ENCODE peak calls at places on chromosomes 5 and 9, in nine cellular contexts. U is stomach; A is head of caudate nucleus; I is choroid plexus epithelial cell; W is OCI-LY7; F is M059J; E is activated naive CD4-positive, alpha-beta T cell; C is COR-L47; S is activated naive CD8-positive, alpha-beta T cell treated with anti-CD3 and anti-CD28 coated beads, Interleukin-2, amount 10 ng/mL, durations not matched to agents 7 days and 5 days. Q is an unnamed sample.

GRCh38 chr9:115758441-115758840 is 395.1 kb upstream of the PAPPA start:
- DNase-seq in F (no peak), C (no peak), I (no peak), W (no peak), U (no peak), E (no peak), A (no peak), S (no peak), Q (no peak)

GRCh38 chr5:36164461-36164860 is 12.6 kb downstream of the SKP2 start:
- DNase-seq in W (no peak), I (no peak), F (no peak), A (no peak), S (no peak), U (no peak), E (no peak), C (no peak), Q (peak)

GRCh38 chr5:42858031-42858643 is 46.4 kb upstream of the SELENOP start:
- DNase-seq in F (no peak), I (no peak), S (no peak), W (no peak), U (no peak), A (peak), C (no peak), E (no peak), Q (no peak)

GRCh38 chr9:97388721-97389238 is 23.1 kb upstream of the TDRD7 start:
- DNase-seq in A (no peak), E (no peak), F (peak), I (no peak), C (no peak), W (no peak), U (no peak), S (no peak), Q (peak)

GRCh38 chr5:173710528-173710927 is 94.1 kb upstream of the BOD1 start:
- DNase-seq in C (no peak), I (no peak), S (no peak), E (no peak), U (no peak), F (no peak), W (no peak), A (no peak), Q (no peak)

GRCh38 chr5:16934123-16934522 is 2.0 kb downstream of the MYO10 start:
- DNase-seq in E (no peak), A (peak), F (peak), C (peak), S (peak), U (peak), I (peak), W (peak), Q (no peak)

GRCh38 chr5:124670672-124671592 is 75.5 kb downstream of the ZNF608 start:
- DNase-seq in F (no peak), W (no peak), U (no peak), E (no peak), C (peak), S (no peak), A (no peak), I (peak), Q (no peak)

GRCh38 chr9:83238871-83239624 is 176.1 kb upstream of the RASEF start:
- DNase-seq in F (peak), U (no peak), I (peak), E (no peak), A (no peak), C (no peak), S (no peak), W (no peak), Q (no peak)

GRCh38 chr5:98975223-98975622 is 46.4 kb upstream of the CHD1 start:
- DNase-seq in F (peak), W (no peak), S (no peak), I (peak), U (no peak), C (no peak), A (no peak), E (no peak), Q (no peak)

GRCh38 chr9:136090060-136090735 is 4.9 kb downstream of the NACC2 start:
- DNase-seq in C (no peak), A (no peak), I (no peak), F (no peak), U (no peak), S (no peak), E (no peak), W (no peak), Q (no peak)

GRCh38 chr9:114029311-114030170 is 48.6 kb downstream of the AMBP start:
- DNase-seq in S (no peak), W (no peak), F (no peak), A (no peak), C (no peak), U (no peak), E (no peak), I (no peak), Q (no peak)

GRCh38 chr9:20921362-20921761 is 110.1 kb downstream of the HACD4 start:
- DNase-seq in I (no peak), W (no peak), F (peak), A (no peak), S (no peak), E (no peak), U (no peak), C (no peak), Q (no peak)

Q was measured in MM.1S.